ENCODE peak calls at places on chromosomes 6 and 20, in six cellular contexts. J is dorsolateral prefrontal cortex, L is ovary, W is psoas muscle, E is fibroblast of mammary gland, K is WERI-Rb-1. O is an unnamed sample.

GRCh38 chr20:4569092-4569491 is 152.6 kb upstream of the PRND start:
- DNase-seq in W (no peak), K (no peak), L (no peak), J (no peak), E (no peak), O (no peak)

GRCh38 chr6:63565058-63565726 is 7.1 kb upstream of the LOC128125822 start:
- DNase-seq in L (no peak), E (no peak), W (no peak), K (no peak), J (no peak), O (no peak)

GRCh38 chr20:64279826-64280459 is 24.4 kb downstream of the PCMTD2 start:
- DNase-seq in K (no peak), L (no peak), E (no peak), W (no peak), J (no peak), O (no peak)

GRCh38 chr6:111530777-111531176 is 47.8 kb upstream of the REV3L start:
- DNase-seq in W (no peak), J (no peak), E (no peak), K (no peak), L (no peak), O (no peak)

GRCh38 chr20:35329435-35330139 is 37.4 kb upstream of the FAM83C start:
- DNase-seq in K (peak; percentile 57), L (no peak), J (no peak), E (peak; percentile 74), W (peak; percentile 60), O (peak; percentile 60)

GRCh38 chr20:723756-724155 is 44.5 kb downstream of the SLC52A3 start:
- DNase-seq in L (no peak), K (peak; percentile 73), E (no peak), W (no peak), J (peak; percentile 39), O (no peak)

GRCh38 chr6:132391391-132392291 is 9.6 kb downstream of the MOXD1 start:
- DNase-seq in E (peak; percentile 83), L (no peak), J (no peak), W (no peak), K (no peak), O (peak; percentile 90)

GRCh38 chr20:26276811-26277210 is 580.2 kb upstream of the ZNF337 start:
- DNase-seq in K (peak; percentile 10), W (no peak), J (no peak), E (no peak), L (no peak), O (peak; percentile 4)

GRCh38 chr20:41276317-41276751 is 41.2 kb downstream of the ZHX3 start:
- DNase-seq in K (no peak), W (no peak), E (peak; percentile 24), L (peak; percentile 38), J (no peak), O (peak; percentile 35)

GRCh38 chr6:151630991-151631655 is 137.3 kb downstream of the CCDC170 start:
- DNase-seq in L (no peak), K (no peak), W (no peak), E (no peak), J (no peak), O (no peak)

GRCh38 chr6:2085657-2086056 is 159.7 kb downstream of the GMDS start:
- DNase-seq in K (no peak), L (no peak), E (no peak), J (no peak), W (no peak), O (no peak)

GRCh38 chr6:43436577-43437282 is 9.4 kb downstream of the ABCC10 start:
- DNase-seq in J (no peak), E (peak; percentile 86), L (peak; percentile 76), K (no peak), W (no peak), O (peak; percentile 97)

GRCh38 chr6:145028144-145028818 is 707.0 kb downstream of the EPM2A start:
- DNase-seq in K (peak; percentile 26), J (no peak), W (no peak), E (peak; percentile 56), L (no peak), O (peak; percentile 40)

GRCh38 chr6:107819976-107820551 is 4.0 kb downstream of the SCML4 start:
- DNase-seq in E (no peak), J (no peak), W (no peak), L (no peak), K (peak; percentile 11), O (no peak)

GRCh38 chr20:46343358-46344357 is 35.4 kb upstream of the CDH22 start:
- DNase-seq in E (no peak), J (no peak), W (no peak), K (peak; percentile 59), L (no peak), O (no peak)

GRCh38 chr20:43188861-43189613 is 669 bp downstream of the PTPRT start:
- DNase-seq in L (no peak), J (peak; percentile 56), W (no peak), E (no peak), K (peak; percentile 8), O (peak; percentile 2)

GRCh38 chr6:151589667-151590066 is 95.8 kb downstream of the CCDC170 start:
- DNase-seq in K (no peak), E (no peak), L (no peak), J (no peak), W (no peak), O (no peak)

GRCh38 chr6:54802775-54803631 is 43.6 kb upstream of the FAM83B start:
- DNase-seq in E (peak; percentile 56), W (no peak), J (no peak), L (no peak), K (no peak), O (peak; percentile 25)

GRCh38 chr20:41664584-41664983 is 46.4 kb upstream of the CHD6 start:
- DNase-seq in K (no peak), E (peak; percentile 25), J (no peak), L (no peak), W (no peak), O (peak; percentile 55)

GRCh38 chr6:42744351-42744890 is 1.5 kb downstream of the TBCC start:
- DNase-seq in L (no peak), E (no peak), W (no peak), K (peak; percentile 71), J (no peak), O (no peak)

GRCh38 chr6:165585060-165585459 is 78.0 kb downstream of the PDE10A start:
- DNase-seq in L (no peak), K (no peak), E (peak; percentile 16), W (no peak), J (no peak), O (peak; percentile 87)

GRCh38 chr6:37258716-37259115 is 772 bp upstream of the TMEM217 start:
- DNase-seq in K (no peak), W (no peak), E (no peak), J (no peak), L (no peak), O (no peak)

GRCh38 chr20:1868856-1869255 is 26.4 kb upstream of the SIRPA start:
- DNase-seq in J (no peak), K (no peak), W (no peak), E (peak; percentile 61), L (no peak), O (peak; percentile 47)

GRCh38 chr6:122578961-122579360 is 31.2 kb upstream of the PKIB start:
- DNase-seq in L (no peak), E (no peak), K (no peak), J (no peak), W (no peak), O (no peak)

GRCh38 chr6:122576888-122577287 is 33.3 kb upstream of the PKIB start:
- DNase-seq in W (no peak), K (no peak), L (no peak), J (no peak), E (no peak), O (no peak)

DNA sequence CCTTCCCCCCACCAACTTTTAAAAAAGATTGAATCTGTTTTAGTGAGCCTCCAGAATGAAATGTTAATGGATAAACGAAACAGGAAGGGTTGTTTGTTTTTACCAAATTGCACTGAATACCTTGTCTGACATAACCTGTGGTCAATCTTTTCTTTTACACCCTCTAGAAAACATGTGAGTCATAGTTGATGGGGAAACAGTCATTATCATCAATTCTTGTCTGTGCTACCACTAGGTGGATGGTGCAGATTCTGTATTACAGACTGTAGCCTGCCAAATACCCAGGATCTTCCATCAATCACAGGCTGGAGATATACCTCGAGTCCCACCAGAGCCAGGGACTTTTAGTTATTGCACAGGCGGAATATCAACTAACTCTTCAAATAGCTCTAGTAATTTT is 29.5 kb upstream of the PKIB start:
- DNase-seq in W (no peak), K (no peak), E (peak; percentile 14), J (no peak), L (no peak), O (no peak)
- TF ChIP-seq CTCF in W (no peak), K (no peak), E (peak; percentile 13), J (no peak), L (no peak), O (no peak)

GRCh38 chr6:13026557-13026956 is 301.8 kb downstream of the TBC1D7 start:
- DNase-seq in J (no peak), K (peak; percentile 71), L (no peak), W (no peak), E (no peak), O (no peak)
- H3K4me3 ChIP-seq in J (no peak overlapping the region), K (no peak overlapping the region), L (no peak overlapping the region), W (no peak overlapping the region), E (no peak overlapping the region), O (no peak overlapping the region)

GRCh38 chr6:155261146-155261900 is 2.5 kb upstream of the CLDN20 start:
- DNase-seq in J (no peak), E (no peak), K (no peak), L (no peak), W (no peak), O (no peak)
- TF ChIP-seq CTCF in J (no peak), E (no peak), K (no peak), L (no peak), W (no peak), O (no peak)

GRCh38 chr6:52361945-52362442 is at the start of gene PAQR8:
- DNase-seq in L (peak; percentile 87), J (peak; percentile 90), E (peak; percentile 36), K (peak; percentile 84), W (peak; percentile 80), O (peak; percentile 44)

GRCh38 chr6:52360028-52360427 is 1.9 kb upstream of the PAQR8 start:
- DNase-seq in L (no peak), E (no peak), J (no peak), K (no peak), W (no peak), O (no peak)

GRCh38 chr6:52361347-52361944 is 505 bp upstream of the PAQR8 start:
- DNase-seq in L (peak; percentile 45), K (peak; percentile 21), J (no peak), W (no peak), E (peak; percentile 54), O (peak; percentile 39)

GRCh38 chr6:52359403-52359802 is 2.5 kb upstream of the PAQR8 start:
- DNase-seq in J (no peak), K (no peak), W (no peak), E (no peak), L (no peak), O (no peak)

DNA sequence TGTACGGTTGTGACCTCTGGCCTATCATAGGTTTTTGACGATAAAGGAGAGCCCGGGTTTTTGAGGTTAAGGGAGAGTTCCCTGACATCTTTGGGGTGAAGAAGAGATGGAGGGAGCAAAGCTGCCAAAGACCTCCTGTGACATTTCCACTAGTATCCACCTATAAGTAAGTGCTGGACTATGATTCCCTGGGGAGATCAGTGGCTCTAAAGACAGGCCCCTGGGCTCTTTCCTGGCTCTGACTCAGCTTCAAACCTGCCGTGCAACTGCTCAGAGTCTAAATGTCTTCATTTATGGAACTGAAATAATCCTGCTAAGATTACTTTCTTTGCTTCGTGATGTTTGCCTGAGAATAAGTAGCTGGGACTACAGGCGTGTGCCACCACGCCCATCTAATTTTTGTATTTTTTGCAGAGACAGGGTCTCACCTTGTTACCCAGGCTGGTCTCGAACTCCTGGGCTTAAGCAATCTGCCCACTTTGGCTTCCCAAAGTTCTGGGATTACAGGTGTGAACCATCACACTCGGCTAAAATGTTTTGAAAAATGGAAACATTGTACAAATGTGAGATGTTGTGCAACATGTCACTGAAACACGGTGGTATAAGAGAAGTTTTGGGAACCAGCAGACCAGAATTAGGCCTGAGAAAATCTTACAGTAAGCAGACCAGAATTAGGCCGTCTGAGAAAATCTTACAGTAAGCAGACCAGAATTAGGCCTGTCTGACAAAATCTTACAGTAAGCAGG is 1.2 kb upstream of the PAQR8 start:
- DNase-seq in J (no peak), K (no peak), L (no peak), E (no peak), W (no peak), O (no peak)
- H3K4me3 ChIP-seq in J (peak overlapping the region; percentile 96), K (no peak overlapping the region), L (no peak overlapping the region), E (no peak overlapping the region), W (no peak overlapping the region), O (no peak overlapping the region)